ENCODE peak calls at places on chromosome 7, in ten cellular contexts. X is lung, M is hepatocyte, D is fibroblast of pulmonary artery, E is GM23338, A is fibroblast of mammary gland, W is MM.1S, B is HFF-Myc, J is epithelial cell of proximal tubule, R is BJ. Q is an unnamed sample.

GRCh38 chr7:139726485-139726869 is 51.3 kb downstream of the HIPK2 start:
- DNase-seq in X (no peak), M (no peak), D (no peak), E (no peak), A (no peak), W (no peak), B (no peak), J (no peak), R (no peak), Q (no peak)

GRCh38 chr7:139560678-139561077 is 37.2 kb downstream of the CLEC2L start:
- DNase-seq in X (no peak), M (no peak), D (no peak), E (no peak), A (no peak), W (no peak), B (no peak), J (no peak), R (no peak), Q (no peak)

GRCh38 chr7:132113536-132114409 is 462.5 kb downstream of the PLXNA4 start:
- DNase-seq in X (no peak), M (peak; percentile 45), D (no peak), E (no peak), A (no peak), W (no peak), B (no peak), J (no peak), R (no peak), Q (no peak)

GRCh38 chr7:158123753-158124152 is 463.9 kb downstream of the PTPRN2 start:
- DNase-seq in X (no peak), M (no peak), D (no peak), E (no peak), A (no peak), W (no peak), B (no peak), J (no peak), R (no peak), Q (no peak)

GRCh38 chr7:99079104-99079503 is 64.8 kb downstream of the SMURF1 start:
- DNase-seq in X (no peak), M (peak; percentile 34), D (no peak), E (no peak), A (no peak), W (no peak), B (no peak), J (no peak), R (no peak), Q (no peak)

GRCh38 chr7:158676171-158676840 is 28.3 kb downstream of the NCAPG2 start:
- DNase-seq in X (no peak), M (no peak), D (peak; percentile 35), E (no peak), A (peak; percentile 81), W (no peak), B (no peak), J (no peak), R (no peak), Q (no peak)

GRCh38 chr7:70997275-70997674 is 134.7 kb upstream of the GALNT17 start:
- DNase-seq in X (no peak), M (no peak), D (no peak), E (no peak), A (no peak), W (no peak), B (no peak), J (no peak), R (no peak), Q (no peak)

GRCh38 chr7:43431020-43431595 is 151.8 kb upstream of the STK17A start:
- DNase-seq in X (no peak), M (no peak), D (peak; percentile 10), E (peak; percentile 26), A (peak; percentile 28), W (no peak), B (no peak), J (no peak), R (no peak), Q (no peak)

GRCh38 chr7:142880886-142881505 is 4.5 kb downstream of the TRPV6 start:
- DNase-seq in X (no peak), M (peak; percentile 70), D (peak; percentile 42), E (peak; percentile 85), A (peak; percentile 33), W (peak; percentile 67), B (no peak), J (no peak), R (no peak), Q (peak; percentile 43)

GRCh38 chr7:50276446-50276845 is 28.1 kb upstream of the IKZF1 start:
- DNase-seq in X (no peak), M (no peak), D (no peak), E (no peak), A (no peak), W (no peak), B (no peak), J (no peak), R (no peak), Q (no peak)

GRCh38 chr7:108146070-108146842 is 16.1 kb upstream of the LAMB4 start:
- DNase-seq in X (peak; percentile 62), M (peak; percentile 87), D (peak; percentile 91), E (peak; percentile 91), A (peak; percentile 89), W (peak; percentile 71), B (peak; percentile 80), J (peak; percentile 12), R (peak; percentile 35), Q (peak; percentile 62)
- H3K4me3 ChIP-seq in X (no peak overlapping the region), M (no peak overlapping the region), D (no peak overlapping the region), E (peak overlapping the region; percentile 56), A (no peak overlapping the region), W (no peak overlapping the region), B (no peak overlapping the region), J (no peak overlapping the region), R (no peak overlapping the region), Q (no peak overlapping the region)

DNA sequence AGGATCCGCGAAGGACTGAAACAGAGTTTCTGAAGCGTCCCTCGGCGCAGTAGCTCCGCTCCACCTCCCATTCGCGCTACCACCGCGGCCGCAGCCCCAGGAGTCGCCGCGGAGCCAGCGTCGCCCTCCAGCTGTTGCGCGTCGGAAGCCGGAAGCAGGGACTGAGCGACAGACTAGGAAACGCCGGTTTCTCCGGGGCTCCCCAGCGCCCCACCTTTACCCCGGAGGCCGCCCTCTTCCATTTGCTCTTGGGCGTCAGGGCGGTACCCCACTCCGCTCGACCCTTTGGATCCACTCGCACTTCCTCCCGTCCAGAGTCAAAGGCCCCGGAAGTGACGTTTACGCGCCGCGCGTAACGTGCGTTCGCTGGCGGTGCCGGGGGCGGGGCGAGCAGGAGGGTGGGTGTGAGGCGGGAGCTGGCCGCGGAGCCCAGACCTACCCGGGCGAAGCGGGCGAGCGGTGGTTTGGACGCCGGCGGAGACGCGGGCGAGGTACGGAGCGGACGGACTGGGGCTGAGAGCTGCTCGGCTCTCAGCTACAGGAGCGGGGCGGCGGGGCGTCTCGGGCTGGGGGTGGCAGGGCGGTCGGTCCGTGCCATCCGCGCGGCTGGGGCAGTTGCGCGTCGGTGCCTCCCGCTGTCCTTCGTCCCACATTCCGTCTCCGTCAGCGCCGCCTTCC is at the start of gene RABGEF1:
- DNase-seq in X (peak; percentile 98), M (peak; percentile 98), D (peak; percentile 95), E (peak; percentile 100), A (peak; percentile 93), W (peak; percentile 98), B (peak; percentile 69), J (peak; percentile 44), R (peak; percentile 56), Q (peak; percentile 99)
- H3K4me3 ChIP-seq in X (peak within 1 kb of the TSS; percentile 98), M (peak within 1 kb of the TSS; percentile 94), D (peak within 1 kb of the TSS; percentile 89), E (peak within 1 kb of the TSS; percentile 94), A (peak within 1 kb of the TSS; percentile 82), W (peak within 1 kb of the TSS; percentile 97), B (peak within 1 kb of the TSS; percentile 67), J (peak within 1 kb of the TSS; percentile 98), R (peak within 1 kb of the TSS; percentile 99), Q (peak within 1 kb of the TSS; percentile 99)

GRCh38 chr7:29285861-29286260 is 91.3 kb downstream of the CHN2 start:
- DNase-seq in X (no peak), M (no peak), D (no peak), E (no peak), A (no peak), W (no peak), B (no peak), J (no peak), R (no peak), Q (no peak)
- H3K4me3 ChIP-seq in X (no peak overlapping the region), M (no peak overlapping the region), D (no peak overlapping the region), E (no peak overlapping the region), A (no peak overlapping the region), W (no peak overlapping the region), B (no peak overlapping the region), J (no peak overlapping the region), R (no peak overlapping the region), Q (no peak overlapping the region)

GRCh38 chr7:28984631-28985030 is 26.5 kb upstream of the TRIL start:
- DNase-seq in X (peak; percentile 46), M (peak; percentile 60), D (peak; percentile 86), E (peak; percentile 49), A (peak; percentile 90), W (no peak), B (peak; percentile 75), J (no peak), R (peak; percentile 74), Q (peak; percentile 67)

GRCh38 chr7:28988818-28989595 is 30.9 kb upstream of the TRIL start:
- DNase-seq in X (no peak), M (no peak), D (peak; percentile 94), E (no peak), A (peak; percentile 98), W (no peak), B (peak; percentile 75), J (no peak), R (peak; percentile 83), Q (peak; percentile 14)

GRCh38 chr7:28986028-28986427 is 27.9 kb upstream of the TRIL start:
- DNase-seq in X (peak; percentile 44), M (peak; percentile 8), D (no peak), E (no peak), A (no peak), W (no peak), B (no peak), J (no peak), R (no peak), Q (peak; percentile 56)

GRCh38 chr7:28988091-28988490 is 30.0 kb upstream of the TRIL start:
- DNase-seq in X (no peak), M (no peak), D (no peak), E (no peak), A (peak; percentile 74), W (no peak), B (no peak), J (no peak), R (no peak), Q (no peak)

GRCh38 chr7:28986723-28987122 is 28.6 kb upstream of the TRIL start:
- DNase-seq in X (no peak), M (peak; percentile 55), D (peak; percentile 88), E (no peak), A (peak; percentile 94), W (no peak), B (no peak), J (no peak), R (peak; percentile 26), Q (no peak)
- H3K4me3 ChIP-seq in X (no peak overlapping the region), M (no peak overlapping the region), D (no peak overlapping the region), E (no peak overlapping the region), A (no peak overlapping the region), W (no peak overlapping the region), B (no peak overlapping the region), J (no peak overlapping the region), R (no peak overlapping the region), Q (no peak overlapping the region)

GRCh38 chr7:2243483-2243840 is 1.4 kb downstream of the NUDT1 start:
- DNase-seq in X (no peak), M (no peak), D (no peak), E (no peak), A (no peak), W (no peak), B (no peak), J (no peak), R (no peak), Q (no peak)
- H3K4me3 ChIP-seq in X (no peak overlapping the region), M (no peak overlapping the region), D (no peak overlapping the region), E (peak overlapping the region; percentile 94), A (no peak overlapping the region), W (peak overlapping the region; percentile 96), B (peak overlapping the region; percentile 88), J (no peak overlapping the region), R (no peak overlapping the region), Q (no peak overlapping the region)

Q was measured in thyroid gland.